ENCODE peak calls at places on chromosomes 13 and 19, in six cellular contexts. One of them, this sample, is unnamed.

GRCh38 chr13:113742000-113742441 is 17.0 kb upstream of the TMEM255B start:
- DNase-seq in kidney epithelial cell: peak; percentile 37
- DNase-seq in ovary: no peak
- DNase-seq in GM06990: no peak
- DNase-seq in ascending aorta: no peak
- DNase-seq in lower leg skin: peak; percentile 56
- DNase-seq in this sample: no peak

GRCh38 chr19:3227054-3227626 is 2.7 kb downstream of the CELF5 start:
- DNase-seq in GM06990: no peak
- DNase-seq in ovary: no peak
- DNase-seq in lower leg skin: no peak
- DNase-seq in kidney epithelial cell: no peak
- DNase-seq in ascending aorta: no peak
- DNase-seq in this sample: no peak

GRCh38 chr13:32731576-32731975 is 145.3 kb downstream of the PDS5B start:
- DNase-seq in ovary: no peak
- DNase-seq in ascending aorta: no peak
- DNase-seq in lower leg skin: no peak
- DNase-seq in GM06990: no peak
- DNase-seq in kidney epithelial cell: no peak
- DNase-seq in this sample: no peak

GRCh38 chr13:29474991-29475390 is 120.5 kb downstream of the SLC7A1 start:
- DNase-seq in GM06990: no peak
- DNase-seq in kidney epithelial cell: no peak
- DNase-seq in ascending aorta: no peak
- DNase-seq in lower leg skin: no peak
- DNase-seq in ovary: no peak
- DNase-seq in this sample: no peak

GRCh38 chr19:11382898-11383705 is 1.0 kb downstream of the EPOR start:
- DNase-seq in GM06990: peak; percentile 61
- DNase-seq in lower leg skin: no peak
- DNase-seq in kidney epithelial cell: no peak
- DNase-seq in ascending aorta: peak; percentile 75
- DNase-seq in ovary: no peak
- DNase-seq in this sample: peak; percentile 52

GRCh38 chr13:111280666-111281577 is 39.5 kb upstream of the TEX29 start:
- DNase-seq in ascending aorta: peak; percentile 63
- DNase-seq in ovary: no peak
- DNase-seq in kidney epithelial cell: no peak
- DNase-seq in GM06990: no peak
- DNase-seq in lower leg skin: no peak
- DNase-seq in this sample: no peak

GRCh38 chr19:6678690-6679109 is 8.7 kb upstream of the TNFSF14 start:
- DNase-seq in ascending aorta: no peak
- DNase-seq in ovary: no peak
- DNase-seq in GM06990: no peak
- DNase-seq in kidney epithelial cell: no peak
- DNase-seq in lower leg skin: no peak
- DNase-seq in this sample: peak; percentile 40

GRCh38 chr13:44003481-44003880 is 123.8 kb downstream of the LACC1 start:
- DNase-seq in ovary: no peak
- DNase-seq in ascending aorta: no peak
- DNase-seq in lower leg skin: no peak
- DNase-seq in kidney epithelial cell: no peak
- DNase-seq in GM06990: no peak
- DNase-seq in this sample: no peak

GRCh38 chr13:73835138-73835721 is 299.0 kb downstream of the KLF12 start:
- DNase-seq in GM06990: peak; percentile 14
- DNase-seq in ascending aorta: no peak
- DNase-seq in lower leg skin: no peak
- DNase-seq in kidney epithelial cell: no peak
- DNase-seq in ovary: no peak
- DNase-seq in this sample: peak; percentile 52

GRCh38 chr13:110116072-110116487 is 190.9 kb downstream of the COL4A1 start:
- DNase-seq in lower leg skin: peak; percentile 40
- DNase-seq in ovary: no peak
- DNase-seq in ascending aorta: no peak
- DNase-seq in GM06990: no peak
- DNase-seq in kidney epithelial cell: no peak
- DNase-seq in this sample: peak; percentile 74

GRCh38 chr19:55189424-55189823 is 9.3 kb upstream of the SYT5 start:
- DNase-seq in lower leg skin: peak; percentile 84
- DNase-seq in kidney epithelial cell: peak; percentile 65
- DNase-seq in GM06990: no peak
- DNase-seq in ovary: no peak
- DNase-seq in ascending aorta: no peak
- DNase-seq in this sample: no peak

GRCh38 chr19:53553865-53554791 is 16.2 kb downstream of the ZNF331 start:
- DNase-seq in lower leg skin: peak; percentile 74
- DNase-seq in kidney epithelial cell: no peak
- DNase-seq in ovary: peak; percentile 90
- DNase-seq in ascending aorta: peak; percentile 94
- DNase-seq in GM06990: peak; percentile 93
- DNase-seq in this sample: peak; percentile 89

GRCh38 chr19:58356236-58356970 is 3.1 kb upstream of the A1BG start:
- DNase-seq in ovary: no peak
- DNase-seq in GM06990: peak; percentile 58
- DNase-seq in ascending aorta: no peak
- DNase-seq in lower leg skin: no peak
- DNase-seq in kidney epithelial cell: no peak
- DNase-seq in this sample: no peak

GRCh38 chr13:30871713-30872029 is 34.4 kb upstream of the MEDAG start:
- DNase-seq in lower leg skin: no peak
- DNase-seq in ascending aorta: no peak
- DNase-seq in GM06990: no peak
- DNase-seq in kidney epithelial cell: no peak
- DNase-seq in ovary: no peak
- DNase-seq in this sample: no peak

GRCh38 chr19:10271543-10272086 is 695 bp downstream of the ICAM1 start:
- DNase-seq in ascending aorta: no peak
- DNase-seq in GM06990: peak; percentile 72
- DNase-seq in kidney epithelial cell: no peak
- DNase-seq in ovary: no peak
- DNase-seq in lower leg skin: no peak
- DNase-seq in this sample: peak; percentile 92

GRCh38 chr19:3403489-3404323 is 37.3 kb downstream of the NFIC start:
- DNase-seq in lower leg skin: peak; percentile 81
- DNase-seq in ovary: peak; percentile 96
- DNase-seq in kidney epithelial cell: no peak
- DNase-seq in ascending aorta: peak; percentile 97
- DNase-seq in GM06990: no peak
- DNase-seq in this sample: no peak

GRCh38 chr19:39696418-39696817 is 7.9 kb upstream of the LGALS14 start:
- DNase-seq in GM06990: no peak
- DNase-seq in ascending aorta: no peak
- DNase-seq in ovary: no peak
- DNase-seq in kidney epithelial cell: no peak
- DNase-seq in lower leg skin: no peak
- DNase-seq in this sample: no peak

GRCh38 chr19:570315-570714 is 2.1 kb upstream of the BSG start:
- DNase-seq in GM06990: no peak
- DNase-seq in ovary: no peak
- DNase-seq in lower leg skin: no peak
- DNase-seq in ascending aorta: no peak
- DNase-seq in kidney epithelial cell: no peak
- DNase-seq in this sample: no peak

GRCh38 chr13:34654682-34655081 is 287.4 kb upstream of the NBEA start:
- DNase-seq in lower leg skin: no peak
- DNase-seq in ascending aorta: no peak
- DNase-seq in ovary: no peak
- DNase-seq in GM06990: no peak
- DNase-seq in kidney epithelial cell: no peak
- DNase-seq in this sample: no peak

GRCh38 chr13:35978607-35979316 is 152.4 kb downstream of the DCLK1 start:
- DNase-seq in kidney epithelial cell: no peak
- DNase-seq in GM06990: no peak
- DNase-seq in ovary: no peak
- DNase-seq in ascending aorta: no peak
- DNase-seq in lower leg skin: peak; percentile 62
- DNase-seq in this sample: peak; percentile 62

GRCh38 chr19:13652810-13653590 is 111.3 kb upstream of the MRI1 start:
- DNase-seq in GM06990: no peak
- DNase-seq in kidney epithelial cell: no peak
- DNase-seq in ascending aorta: no peak
- DNase-seq in ovary: no peak
- DNase-seq in lower leg skin: no peak
- DNase-seq in this sample: no peak

GRCh38 chr19:56148096-56148495 is 7.0 kb downstream of the ZNF444 start:
- DNase-seq in ovary: no peak
- DNase-seq in GM06990: no peak
- DNase-seq in kidney epithelial cell: no peak
- DNase-seq in lower leg skin: no peak
- DNase-seq in ascending aorta: no peak
- DNase-seq in this sample: no peak

GRCh38 chr19:19382118-19382517 is 23.4 kb upstream of the GATAD2A start:
- DNase-seq in GM06990: no peak
- DNase-seq in kidney epithelial cell: no peak
- DNase-seq in lower leg skin: no peak
- DNase-seq in ascending aorta: no peak
- DNase-seq in ovary: no peak
- DNase-seq in this sample: no peak

GRCh38 chr19:19385131-19385899 is 20.2 kb upstream of the GATAD2A start:
- DNase-seq in kidney epithelial cell: peak; percentile 98
- DNase-seq in lower leg skin: peak; percentile 99
- DNase-seq in GM06990: peak; percentile 100
- DNase-seq in ascending aorta: peak; percentile 100
- DNase-seq in ovary: peak; percentile 100
- DNase-seq in this sample: peak; percentile 100

GRCh38 chr19:19386373-19386869 is 19.1 kb upstream of the GATAD2A start:
- DNase-seq in GM06990: no peak
- DNase-seq in ascending aorta: no peak
- DNase-seq in lower leg skin: no peak
- DNase-seq in ovary: no peak
- DNase-seq in kidney epithelial cell: no peak
- DNase-seq in this sample: no peak

GRCh38 chr19:19385900-19386339 is 19.6 kb upstream of the GATAD2A start:
- DNase-seq in kidney epithelial cell: no peak
- DNase-seq in ascending aorta: no peak
- DNase-seq in lower leg skin: no peak
- DNase-seq in ovary: peak; percentile 30
- DNase-seq in GM06990: no peak
- DNase-seq in this sample: no peak

DNA sequence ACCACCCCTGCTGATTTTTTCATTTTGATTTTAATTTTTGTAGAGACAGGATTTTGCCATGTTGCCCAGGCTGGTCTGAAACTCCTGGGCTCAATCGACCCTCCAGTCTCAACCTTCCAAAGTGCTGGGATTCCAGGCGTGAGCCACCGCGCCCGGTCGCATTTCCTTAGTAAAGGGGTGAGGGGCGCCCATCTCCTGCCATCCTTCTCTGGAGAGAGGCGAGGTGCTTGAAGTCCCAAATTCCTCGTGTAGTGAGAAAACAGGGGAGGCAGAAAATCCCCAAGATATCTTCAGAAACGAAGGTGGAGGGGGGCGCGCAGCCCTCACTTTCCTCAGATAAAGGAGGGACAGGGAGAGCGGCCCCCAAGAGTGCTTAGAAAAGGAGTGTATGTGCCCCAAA is 21.0 kb upstream of the GATAD2A start:
- DNase-seq in GM06990: no peak
- DNase-seq in lower leg skin: no peak
- DNase-seq in kidney epithelial cell: no peak
- DNase-seq in ovary: no peak
- DNase-seq in ascending aorta: no peak
- DNase-seq in this sample: no peak
- H3K4me3 ChIP-seq in GM06990: peak overlapping the region; percentile 54
- H3K4me3 ChIP-seq in lower leg skin: peak overlapping the region; percentile 31
- H3K4me3 ChIP-seq in kidney epithelial cell: no peak overlapping the region
- H3K4me3 ChIP-seq in ovary: peak overlapping the region; percentile 55
- H3K4me3 ChIP-seq in ascending aorta: peak overlapping the region; percentile 70
- H3K4me3 ChIP-seq in this sample: peak overlapping the region; percentile 82

DNA sequence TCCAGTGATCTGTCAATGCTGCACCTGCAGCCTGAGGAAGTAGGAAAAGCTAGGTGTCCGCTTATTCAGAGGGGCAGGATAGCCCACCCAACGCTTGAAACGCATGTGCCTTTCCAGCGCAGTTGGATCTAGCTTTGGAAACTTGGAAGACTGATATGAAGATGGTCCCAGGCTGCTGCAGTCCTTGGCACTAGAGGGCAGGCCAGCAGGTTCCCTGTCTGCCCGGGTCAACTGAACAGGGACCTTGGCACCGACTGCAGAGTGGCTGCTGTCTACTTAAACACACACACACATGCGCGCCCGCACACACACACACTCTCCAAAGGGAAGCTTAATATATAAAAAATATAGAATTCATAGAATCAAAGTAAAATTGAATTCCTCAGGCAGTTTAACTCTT is 100.0 kb downstream of the TSHZ3 start:
- DNase-seq in ovary: no peak
- DNase-seq in kidney epithelial cell: no peak
- DNase-seq in GM06990: no peak
- DNase-seq in ascending aorta: no peak
- DNase-seq in lower leg skin: no peak
- DNase-seq in this sample: no peak
- TF ChIP-seq CTCF in ovary: no peak
- TF ChIP-seq CTCF in kidney epithelial cell: no peak
- TF ChIP-seq CTCF in GM06990: no peak
- TF ChIP-seq CTCF in ascending aorta: no peak
- TF ChIP-seq CTCF in lower leg skin: no peak
- TF ChIP-seq CTCF in this sample: no peak

DNA sequence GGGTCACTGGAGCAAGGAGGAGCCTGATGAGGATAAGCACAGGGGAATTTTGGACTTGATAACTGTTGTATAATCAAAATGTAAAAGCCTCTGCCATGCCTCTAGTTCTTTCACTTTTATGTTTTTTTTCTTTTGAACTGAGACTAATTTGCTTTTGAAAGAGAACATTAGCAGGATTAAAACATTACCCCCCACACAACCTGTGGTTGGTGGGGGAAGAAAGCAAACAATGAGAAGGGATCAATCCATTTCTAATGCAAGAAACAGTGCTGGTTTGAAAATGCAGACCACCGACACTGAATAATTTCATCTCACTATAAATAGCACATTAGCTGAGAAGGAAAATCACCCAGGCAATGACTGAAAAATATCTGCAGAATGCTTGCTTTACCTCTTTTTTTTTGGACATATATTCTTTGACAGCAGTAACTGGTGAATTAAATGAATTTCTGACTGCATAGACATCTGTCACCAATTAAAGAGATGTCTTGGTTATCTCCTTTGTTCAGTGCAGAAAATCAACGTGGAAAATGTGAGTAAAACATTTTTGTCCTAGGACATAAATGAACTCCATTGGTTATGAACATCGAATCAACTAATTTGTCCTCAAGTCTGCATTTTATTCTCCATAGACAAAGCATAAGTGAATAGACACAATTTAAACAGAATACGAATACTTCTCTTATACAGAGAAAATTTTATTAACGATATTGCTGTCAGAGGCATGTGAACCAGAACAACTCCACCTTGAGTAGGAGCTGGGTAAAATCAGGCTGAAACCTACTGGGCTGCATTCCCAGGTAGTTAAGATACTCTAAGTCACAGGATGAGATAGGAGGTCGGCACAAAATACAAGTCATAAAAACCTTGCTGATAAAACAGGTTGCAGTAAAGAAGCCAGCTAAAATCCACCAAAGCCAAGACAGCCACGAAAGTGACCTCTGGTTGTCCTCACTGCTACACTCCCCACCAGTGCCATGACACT is 48.8 kb upstream of the TRPC4 start:
- DNase-seq in kidney epithelial cell: no peak
- DNase-seq in ascending aorta: no peak
- DNase-seq in GM06990: no peak
- DNase-seq in lower leg skin: no peak
- DNase-seq in ovary: no peak
- DNase-seq in this sample: no peak
- H3K4me3 ChIP-seq in kidney epithelial cell: no peak overlapping the region
- H3K4me3 ChIP-seq in ascending aorta: no peak overlapping the region
- H3K4me3 ChIP-seq in GM06990: no peak overlapping the region
- H3K4me3 ChIP-seq in lower leg skin: no peak overlapping the region
- H3K4me3 ChIP-seq in ovary: peak overlapping the region; percentile 5
- H3K4me3 ChIP-seq in this sample: no peak overlapping the region

GRCh38 chr13:25062479-25062878 is 33.5 kb upstream of the PABPC3 start:
- DNase-seq in kidney epithelial cell: no peak
- DNase-seq in lower leg skin: no peak
- DNase-seq in GM06990: no peak
- DNase-seq in ascending aorta: no peak
- DNase-seq in ovary: no peak
- DNase-seq in this sample: no peak
- TF ChIP-seq CTCF in kidney epithelial cell: no peak
- TF ChIP-seq CTCF in lower leg skin: no peak
- TF ChIP-seq CTCF in GM06990: peak; percentile 44
- TF ChIP-seq CTCF in ascending aorta: no peak
- TF ChIP-seq CTCF in ovary: no peak
- TF ChIP-seq CTCF in this sample: peak; percentile 20